ENCODE peak calls at places on chromosomes 16 and 17, in seven cellular contexts. One of them, this sample, is unnamed.

GRCh38 chr17:36857698-36858097 is 79.6 kb upstream of the LHX1 start:
- DNase-seq in H54: no peak
- DNase-seq in Peyer's patch: no peak
- DNase-seq in K562: no peak
- DNase-seq in prostate gland: no peak
- DNase-seq in lower leg skin: no peak
- DNase-seq in GM12891: no peak
- DNase-seq in this sample: no peak

GRCh38 chr17:16491703-16492612 is at the start of gene LRRC75A:
- DNase-seq in H54: peak; percentile 68
- DNase-seq in Peyer's patch: peak; percentile 21
- DNase-seq in K562: peak; percentile 91
- DNase-seq in prostate gland: peak; percentile 21
- DNase-seq in lower leg skin: no peak
- DNase-seq in GM12891: peak; percentile 83
- DNase-seq in this sample: no peak

GRCh38 chr16:82580293-82580900 is 46.4 kb upstream of the CDH13 start:
- DNase-seq in H54: no peak
- DNase-seq in Peyer's patch: no peak
- DNase-seq in K562: no peak
- DNase-seq in prostate gland: peak; percentile 32
- DNase-seq in lower leg skin: no peak
- DNase-seq in GM12891: no peak
- DNase-seq in this sample: peak; percentile 4

GRCh38 chr16:86398622-86399021 is 111.7 kb upstream of the FOXF1 start:
- DNase-seq in H54: no peak
- DNase-seq in Peyer's patch: no peak
- DNase-seq in K562: no peak
- DNase-seq in prostate gland: no peak
- DNase-seq in lower leg skin: no peak
- DNase-seq in GM12891: no peak
- DNase-seq in this sample: no peak

GRCh38 chr17:15966879-15967248 is 21.9 kb downstream of the ADORA2B start:
- DNase-seq in H54: peak; percentile 69
- DNase-seq in Peyer's patch: no peak
- DNase-seq in K562: peak; percentile 21
- DNase-seq in prostate gland: no peak
- DNase-seq in lower leg skin: no peak
- DNase-seq in GM12891: no peak
- DNase-seq in this sample: no peak

GRCh38 chr17:71063559-71063958 is 894.2 kb downstream of the KCNJ2 start:
- DNase-seq in H54: no peak
- DNase-seq in Peyer's patch: no peak
- DNase-seq in K562: no peak
- DNase-seq in prostate gland: no peak
- DNase-seq in lower leg skin: no peak
- DNase-seq in GM12891: no peak
- DNase-seq in this sample: no peak

GRCh38 chr16:72093448-72094265 is at the start of the genes DHX38 and TXNL4B:
- DNase-seq in H54: peak; percentile 95
- DNase-seq in Peyer's patch: peak; percentile 92
- DNase-seq in K562: peak; percentile 95
- DNase-seq in prostate gland: peak; percentile 97
- DNase-seq in lower leg skin: peak; percentile 97
- DNase-seq in GM12891: peak; percentile 92
- DNase-seq in this sample: peak; percentile 99

GRCh38 chr17:927611-928461 is 51.7 kb downstream of the NXN start:
- DNase-seq in H54: peak; percentile 75
- DNase-seq in Peyer's patch: no peak
- DNase-seq in K562: no peak
- DNase-seq in prostate gland: peak; percentile 83
- DNase-seq in lower leg skin: no peak
- DNase-seq in GM12891: no peak
- DNase-seq in this sample: peak; percentile 76

GRCh38 chr17:36127199-36127881 is 23.7 kb downstream of the CCL4 start:
- DNase-seq in H54: no peak
- DNase-seq in Peyer's patch: peak; percentile 79
- DNase-seq in K562: no peak
- DNase-seq in prostate gland: no peak
- DNase-seq in lower leg skin: no peak
- DNase-seq in GM12891: no peak
- DNase-seq in this sample: no peak

GRCh38 chr16:86923656-86924055 is 345.3 kb downstream of the FOXL1 start:
- DNase-seq in H54: no peak
- DNase-seq in Peyer's patch: no peak
- DNase-seq in K562: no peak
- DNase-seq in prostate gland: no peak
- DNase-seq in lower leg skin: no peak
- DNase-seq in GM12891: no peak
- DNase-seq in this sample: no peak

GRCh38 chr17:82881900-82882714 is 42.3 kb upstream of the ZNF750 start:
- DNase-seq in H54: no peak
- DNase-seq in Peyer's patch: no peak
- DNase-seq in K562: no peak
- DNase-seq in prostate gland: no peak
- DNase-seq in lower leg skin: peak; percentile 85
- DNase-seq in GM12891: no peak
- DNase-seq in this sample: no peak

GRCh38 chr16:88697831-88698693 is 8.1 kb downstream of the RNF166 start:
- DNase-seq in H54: no peak
- DNase-seq in Peyer's patch: peak; percentile 58
- DNase-seq in K562: no peak
- DNase-seq in prostate gland: no peak
- DNase-seq in lower leg skin: no peak
- DNase-seq in GM12891: no peak
- DNase-seq in this sample: no peak

GRCh38 chr17:33514369-33514768 is 221.3 kb upstream of the ASIC2 start:
- DNase-seq in H54: no peak
- DNase-seq in Peyer's patch: no peak
- DNase-seq in K562: no peak
- DNase-seq in prostate gland: no peak
- DNase-seq in lower leg skin: no peak
- DNase-seq in GM12891: no peak
- DNase-seq in this sample: no peak

GRCh38 chr16:73152731-73153130 is 104.8 kb upstream of the ZFHX3 start:
- DNase-seq in H54: no peak
- DNase-seq in Peyer's patch: no peak
- DNase-seq in K562: no peak
- DNase-seq in prostate gland: no peak
- DNase-seq in lower leg skin: no peak
- DNase-seq in GM12891: no peak
- DNase-seq in this sample: no peak

GRCh38 chr16:63289834-63290460 is 1253.7 kb upstream of the CDH8 start:
- DNase-seq in H54: peak; percentile 13
- DNase-seq in Peyer's patch: no peak
- DNase-seq in K562: peak; percentile 14
- DNase-seq in prostate gland: no peak
- DNase-seq in lower leg skin: no peak
- DNase-seq in GM12891: peak; percentile 25
- DNase-seq in this sample: no peak

GRCh38 chr17:21680366-21680765 is 12.0 kb upstream of the KCNJ18 start:
- DNase-seq in H54: no peak
- DNase-seq in Peyer's patch: no peak
- DNase-seq in K562: no peak
- DNase-seq in prostate gland: no peak
- DNase-seq in lower leg skin: no peak
- DNase-seq in GM12891: no peak
- DNase-seq in this sample: no peak

GRCh38 chr16:19817122-19817521 is 67.5 kb downstream of the GPRC5B start:
- DNase-seq in H54: no peak
- DNase-seq in Peyer's patch: no peak
- DNase-seq in K562: no peak
- DNase-seq in prostate gland: no peak
- DNase-seq in lower leg skin: no peak
- DNase-seq in GM12891: no peak
- DNase-seq in this sample: no peak

GRCh38 chr17:42283241-42284019 is 4.9 kb upstream of the STAT5A start:
- DNase-seq in H54: no peak
- DNase-seq in Peyer's patch: no peak
- DNase-seq in K562: no peak
- DNase-seq in prostate gland: no peak
- DNase-seq in lower leg skin: no peak
- DNase-seq in GM12891: no peak
- DNase-seq in this sample: no peak

GRCh38 chr17:81448442-81448841 is 53.2 kb downstream of the BAHCC1 start:
- DNase-seq in H54: no peak
- DNase-seq in Peyer's patch: no peak
- DNase-seq in K562: no peak
- DNase-seq in prostate gland: no peak
- DNase-seq in lower leg skin: no peak
- DNase-seq in GM12891: no peak
- DNase-seq in this sample: no peak
- TF ChIP-seq POLR2A in H54: no peak
- TF ChIP-seq POLR2A in Peyer's patch: no peak
- TF ChIP-seq POLR2A in K562: no peak
- TF ChIP-seq POLR2A in prostate gland: no peak
- TF ChIP-seq POLR2A in lower leg skin: no peak
- TF ChIP-seq POLR2A in GM12891: no peak
- TF ChIP-seq POLR2A in this sample: no peak

GRCh38 chr16:58197314-58198012 is 443 bp downstream of the CSNK2A2 start:
- DNase-seq in H54: no peak
- DNase-seq in Peyer's patch: no peak
- DNase-seq in K562: peak; percentile 70
- DNase-seq in prostate gland: no peak
- DNase-seq in lower leg skin: no peak
- DNase-seq in GM12891: peak; percentile 25
- DNase-seq in this sample: no peak
- TF ChIP-seq POLR2A in H54: no peak
- TF ChIP-seq POLR2A in Peyer's patch: no peak
- TF ChIP-seq POLR2A in K562: no peak
- TF ChIP-seq POLR2A in prostate gland: no peak
- TF ChIP-seq POLR2A in lower leg skin: no peak
- TF ChIP-seq POLR2A in GM12891: no peak
- TF ChIP-seq POLR2A in this sample: no peak

GRCh38 chr16:23371368-23371767 is 69.3 kb downstream of the SCNN1B start:
- DNase-seq in H54: no peak
- DNase-seq in Peyer's patch: no peak
- DNase-seq in K562: no peak
- DNase-seq in prostate gland: no peak
- DNase-seq in lower leg skin: no peak
- DNase-seq in GM12891: no peak
- DNase-seq in this sample: no peak
- TF ChIP-seq POLR2A in H54: no peak
- TF ChIP-seq POLR2A in Peyer's patch: no peak
- TF ChIP-seq POLR2A in K562: no peak
- TF ChIP-seq POLR2A in prostate gland: no peak
- TF ChIP-seq POLR2A in lower leg skin: no peak
- TF ChIP-seq POLR2A in GM12891: no peak
- TF ChIP-seq POLR2A in this sample: no peak

GRCh38 chr17:59423137-59423703 is 91.8 kb downstream of the YPEL2 start:
- DNase-seq in H54: peak; percentile 74
- DNase-seq in Peyer's patch: no peak
- DNase-seq in K562: peak; percentile 79
- DNase-seq in prostate gland: no peak
- DNase-seq in lower leg skin: no peak
- DNase-seq in GM12891: no peak
- DNase-seq in this sample: peak; percentile 36

GRCh38 chr17:59423903-59424302 is 92.4 kb downstream of the YPEL2 start:
- DNase-seq in H54: no peak
- DNase-seq in Peyer's patch: no peak
- DNase-seq in K562: no peak
- DNase-seq in prostate gland: no peak
- DNase-seq in lower leg skin: no peak
- DNase-seq in GM12891: no peak
- DNase-seq in this sample: no peak

GRCh38 chr17:59424331-59424730 is 92.9 kb downstream of the YPEL2 start:
- DNase-seq in H54: no peak
- DNase-seq in Peyer's patch: no peak
- DNase-seq in K562: no peak
- DNase-seq in prostate gland: no peak
- DNase-seq in lower leg skin: no peak
- DNase-seq in GM12891: no peak
- DNase-seq in this sample: no peak

GRCh38 chr17:59426031-59426430 is 94.6 kb downstream of the YPEL2 start:
- DNase-seq in H54: no peak
- DNase-seq in Peyer's patch: no peak
- DNase-seq in K562: no peak
- DNase-seq in prostate gland: no peak
- DNase-seq in lower leg skin: no peak
- DNase-seq in GM12891: no peak
- DNase-seq in this sample: no peak

DNA sequence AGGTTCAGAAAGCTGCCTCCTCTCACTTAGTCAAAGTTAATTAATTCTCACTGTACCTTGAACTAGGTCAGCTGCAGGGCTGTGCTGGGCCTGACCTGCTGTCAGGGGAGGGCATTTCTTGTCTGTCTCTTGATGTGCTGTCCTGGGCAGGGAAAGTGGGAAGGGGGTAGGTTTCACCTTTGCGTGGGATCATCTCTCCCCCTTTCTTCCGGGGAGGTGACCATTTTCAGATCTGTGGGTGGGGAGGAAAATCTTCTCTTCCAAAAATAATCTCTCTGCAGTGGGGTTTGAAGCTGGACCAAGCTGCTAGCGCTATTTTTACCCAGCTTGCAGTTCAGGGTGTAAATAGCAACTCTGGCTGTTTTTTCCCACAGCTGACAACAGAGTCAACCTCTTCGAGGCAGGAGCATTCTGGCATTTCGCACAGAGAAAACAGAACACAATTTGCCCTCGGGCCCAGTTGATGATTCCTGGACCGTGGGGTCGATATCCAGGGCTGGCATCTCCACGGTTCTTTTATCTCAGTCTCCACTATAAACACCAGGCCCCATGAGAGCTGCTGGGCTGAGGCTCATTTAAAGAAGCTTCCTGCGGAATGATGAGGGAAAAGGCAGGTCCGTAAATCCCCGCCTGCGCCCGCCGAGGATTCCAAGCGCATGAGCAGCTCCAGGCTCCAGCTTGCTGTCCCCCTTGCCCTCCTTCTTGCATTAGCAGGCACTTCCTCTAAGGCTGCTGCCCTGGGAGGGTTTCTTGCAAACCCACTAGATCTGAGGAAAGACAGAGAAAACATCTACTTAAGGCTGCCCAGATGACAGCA is 93.8 kb downstream of the YPEL2 start:
- DNase-seq in H54: no peak
- DNase-seq in Peyer's patch: no peak
- DNase-seq in K562: no peak
- DNase-seq in prostate gland: no peak
- DNase-seq in lower leg skin: no peak
- DNase-seq in GM12891: no peak
- DNase-seq in this sample: no peak
- TF ChIP-seq POLR2A in H54: no peak
- TF ChIP-seq POLR2A in Peyer's patch: no peak
- TF ChIP-seq POLR2A in K562: no peak
- TF ChIP-seq POLR2A in prostate gland: no peak
- TF ChIP-seq POLR2A in lower leg skin: no peak
- TF ChIP-seq POLR2A in GM12891: no peak
- TF ChIP-seq POLR2A in this sample: no peak

This sample was measured in HCT116.